ENCODE peak calls at places on chromosomes 11 and 22, in six cellular contexts. B is NCI-H2081; X is iris pigment epithelial cell; K is stimulated activated CD8-positive, alpha-beta memory T cell treated with anti-CD3 and anti-CD28 coated beads, Interleukin-15, amount 100 ng/mL, for 24 hours; F is HS-27A; N is hepatic stellate cell. I is an unnamed sample.

GRCh38 chr11:12377106-12377823 is at the start of gene PARVA:
- DNase-seq in B (no peak), N (peak), X (peak), K (no peak), F (peak), I (no peak)

GRCh38 chr11:68657021-68657780 is 27.1 kb upstream of the GAL start:
- DNase-seq in X (no peak), F (no peak), N (no peak), B (no peak), K (no peak), I (no peak)

GRCh38 chr11:87286338-87286737 is 248.6 kb downstream of the TMEM135 start:
- DNase-seq in X (no peak), F (no peak), K (no peak), N (no peak), B (no peak), I (no peak)

GRCh38 chr11:76419896-76420295 is 24.9 kb upstream of the EMSY start:
- DNase-seq in F (no peak), N (no peak), B (no peak), X (peak), K (no peak), I (no peak)

GRCh38 chr11:34266090-34266912 is 91.5 kb downstream of the ABTB2 start:
- DNase-seq in B (no peak), F (no peak), N (peak), X (peak), K (no peak), I (peak)

GRCh38 chr11:78048561-78048960 is 15.1 kb upstream of the THRSP start:
- DNase-seq in B (no peak), N (no peak), X (no peak), F (no peak), K (no peak), I (no peak)

GRCh38 chr22:33848251-33848650 is 72.0 kb downstream of the LARGE1 start:
- DNase-seq in N (no peak), K (no peak), B (no peak), X (no peak), F (no peak), I (no peak)

GRCh38 chr11:117839936-117840813 is 15.6 kb upstream of the FXYD2 start:
- DNase-seq in B (no peak), K (no peak), N (no peak), F (no peak), X (no peak), I (no peak)

I was measured in ascending aorta.